ENCODE peak calls at places on chromosome 2, in ten cellular contexts. B, F, L, E, T, Y, V, M, I and R are unnamed samples.

GRCh38 chr2:65501836-65502235 is 69.4 kb upstream of the SPRED2 start:
- DNase-seq in E (no peak), T (no peak), M (no peak), I (no peak), L (no peak), Y (no peak), B (no peak), F (no peak), V (no peak), R (no peak)

GRCh38 chr2:203446071-203446481 is 89.0 kb downstream of the RAPH1 start:
- DNase-seq in L (no peak), T (no peak), M (peak), I (peak), V (no peak), B (peak), E (no peak), F (no peak), Y (no peak), R (no peak)

GRCh38 chr2:6352906-6353515 is 512.7 kb downstream of the CMPK2 start:
- DNase-seq in M (peak), Y (peak), B (peak), T (peak), V (peak), F (peak), L (no peak), I (peak), E (no peak), R (no peak)

GRCh38 chr2:56656826-56657225 is 473.0 kb downstream of the CCDC85A start:
- DNase-seq in T (no peak), Y (no peak), F (no peak), M (no peak), V (no peak), L (no peak), I (no peak), E (no peak), B (no peak), R (no peak)

GRCh38 chr2:54558188-54558975 is 102.3 kb downstream of the SPTBN1 start:
- DNase-seq in M (peak), V (peak), Y (peak), E (peak), I (peak), T (peak), L (peak), B (peak), F (peak), R (peak)

GRCh38 chr2:167480232-167480985 is 592.1 kb downstream of the XIRP2 start:
- DNase-seq in Y (no peak), B (no peak), F (no peak), E (no peak), V (no peak), I (no peak), M (no peak), L (no peak), T (no peak), R (no peak)

GRCh38 chr2:168156661-168157060 is 90.7 kb downstream of the STK39 start:
- DNase-seq in E (no peak), M (peak), Y (peak), V (no peak), F (peak), I (peak), L (no peak), B (peak), T (no peak), R (peak)

GRCh38 chr2:233065954-233066470 is 5.9 kb downstream of the INPP5D start:
- DNase-seq in F (no peak), T (no peak), I (no peak), L (no peak), E (no peak), M (no peak), B (no peak), Y (no peak), V (no peak), R (no peak)

GRCh38 chr2:105768961-105769452 is 24.3 kb downstream of the NCK2 start:
- DNase-seq in I (no peak), B (no peak), E (no peak), Y (no peak), T (no peak), M (peak), F (no peak), V (no peak), L (no peak), R (no peak)

GRCh38 chr2:31140151-31140550 is 1.9 kb upstream of the GALNT14 start:
- DNase-seq in I (no peak), E (no peak), V (no peak), B (no peak), Y (no peak), M (no peak), L (no peak), F (no peak), T (no peak), R (no peak)

GRCh38 chr2:8553643-8554042 is 128.2 kb upstream of the ID2 start:
- DNase-seq in I (no peak), L (no peak), Y (no peak), T (no peak), B (no peak), V (no peak), E (no peak), M (no peak), F (no peak), R (no peak)

GRCh38 chr2:41886757-41887156 is 161.1 kb upstream of the PKDCC start:
- DNase-seq in M (peak), F (no peak), B (peak), L (no peak), I (no peak), E (no peak), Y (no peak), T (peak), V (no peak), R (no peak)

GRCh38 chr2:110713508-110714362 is 18.6 kb upstream of the ACOXL start:
- DNase-seq in V (no peak), Y (no peak), I (no peak), T (peak), B (no peak), M (no peak), E (no peak), L (no peak), F (no peak), R (no peak)

GRCh38 chr2:112692496-112692911 is 28.3 kb upstream of the NT5DC4 start:
- DNase-seq in B (peak), M (peak), T (peak), F (no peak), E (peak), L (peak), I (peak), V (no peak), Y (no peak), R (peak)

GRCh38 chr2:105081006-105081701 is 43.3 kb downstream of the MRPS9 start:
- DNase-seq in V (no peak), I (no peak), Y (peak), B (peak), M (peak), F (peak), L (no peak), E (no peak), T (no peak), R (no peak)

GRCh38 chr2:233195027-233195426 is 56.4 kb upstream of the ATG16L1 start:
- DNase-seq in M (no peak), L (no peak), B (no peak), E (no peak), Y (no peak), V (no peak), I (no peak), T (no peak), F (no peak), R (no peak)

GRCh38 chr2:83991992-83992391 is 467.1 kb downstream of the SUCLG1 start:
- DNase-seq in L (no peak), B (no peak), I (no peak), Y (no peak), T (no peak), V (no peak), E (no peak), F (no peak), M (no peak), R (no peak)

GRCh38 chr2:18704224-18704623 is 114.9 kb upstream of the NT5C1B start:
- DNase-seq in L (no peak), F (no peak), M (no peak), B (no peak), E (no peak), I (no peak), Y (no peak), T (no peak), V (no peak), R (peak)

GRCh38 chr2:127106457-127106997 is 427 bp downstream of the BIN1 start:
- DNase-seq in V (peak), Y (peak), M (no peak), L (no peak), E (no peak), I (no peak), F (peak), T (peak), B (no peak), R (no peak)

GRCh38 chr2:47232738-47233415 is 77.8 kb upstream of the STPG4 start:
- DNase-seq in L (no peak), V (no peak), B (no peak), M (peak), F (no peak), T (no peak), Y (no peak), I (no peak), E (no peak), R (peak)

GRCh38 chr2:88574445-88574844 is 52.8 kb downstream of the EIF2AK3 start:
- DNase-seq in M (no peak), T (no peak), V (no peak), L (no peak), I (no peak), Y (no peak), F (no peak), E (no peak), B (no peak), R (no peak)

GRCh38 chr2:146489386-146489785 is 1355.4 kb upstream of the ACVR2A start:
- DNase-seq in L (no peak), M (peak), I (no peak), T (no peak), B (no peak), Y (no peak), V (no peak), E (no peak), F (no peak), R (no peak)

GRCh38 chr2:145100301-145100700 is 580.4 kb upstream of the ZEB2 start:
- DNase-seq in F (no peak), T (no peak), L (no peak), Y (no peak), B (no peak), E (no peak), I (no peak), M (no peak), V (no peak), R (no peak)

GRCh38 chr2:105261061-105261460 is 19.5 kb downstream of the GPR45 start:
- DNase-seq in I (peak), V (no peak), Y (no peak), L (no peak), T (no peak), M (peak), E (no peak), B (peak), F (no peak), R (no peak)

GRCh38 chr2:23901966-23902942 is 24.7 kb downstream of the ATAD2B start:
- DNase-seq in E (peak), M (peak), I (peak), L (no peak), F (no peak), T (no peak), V (no peak), B (no peak), Y (no peak), R (peak)

GRCh38 chr2:10075101-10075500 is 5.1 kb downstream of the CYS1 start:
- DNase-seq in V (no peak), I (no peak), M (no peak), E (no peak), B (no peak), L (no peak), F (no peak), Y (no peak), T (no peak), R (no peak)